ENCODE peak calls at places on chromosomes 7 and 10, in five cellular contexts. S is H9, D is neuronal stem cell, Q is trophoblast cell, I is H1. X is an unnamed sample.

GRCh38 chr10:105413997-105414396 is 772.9 kb downstream of the SORCS3 start:
- DNase-seq in D (no peak), S (no peak), I (no peak), Q (no peak), X (no peak)

GRCh38 chr10:58282615-58283014 is 13.7 kb downstream of the CISD1 start:
- DNase-seq in Q (peak), D (no peak), I (no peak), S (no peak), X (no peak)

GRCh38 chr10:64867501-64867962 is 1346.3 kb downstream of the REEP3 start:
- DNase-seq in Q (no peak), I (no peak), S (no peak), D (no peak), X (no peak)

GRCh38 chr10:93568105-93568390 is 1.6 kb downstream of the FFAR4 start:
- DNase-seq in D (no peak), I (no peak), Q (no peak), S (no peak), X (no peak)

GRCh38 chr10:110900983-110901382 is 18.0 kb downstream of the BBIP1 start:
- DNase-seq in D (no peak), S (no peak), I (no peak), Q (no peak), X (no peak)

GRCh38 chr7:76397409-76398183 is 11.9 kb downstream of the SSC4D start:
- DNase-seq in I (no peak), Q (peak), D (no peak), S (peak), X (no peak)

GRCh38 chr10:118092209-118092608 is 45.5 kb upstream of the RAB11FIP2 start:
- DNase-seq in I (no peak), Q (no peak), S (no peak), D (no peak), X (no peak)

GRCh38 chr10:119896937-119897336 is 4.4 kb downstream of the SEC23IP start:
- DNase-seq in I (no peak), Q (no peak), D (no peak), S (no peak), X (peak)

GRCh38 chr10:73899401-73899780 is 11.5 kb upstream of the PLAU start:
- DNase-seq in S (no peak), D (no peak), I (no peak), Q (peak), X (peak)

GRCh38 chr7:141551080-141551772 is at the start of gene AGK:
- DNase-seq in Q (peak), D (peak), S (peak), I (peak), X (peak)

GRCh38 chr7:143485091-143485490 is 7.4 kb downstream of the TAS2R41 start:
- DNase-seq in D (no peak), S (no peak), Q (no peak), I (no peak), X (no peak)

GRCh38 chr10:78175444-78175843 is 141.8 kb downstream of the RPS24 start:
- DNase-seq in Q (no peak), D (no peak), S (no peak), I (no peak), X (no peak)

GRCh38 chr10:123974406-123974805 is 82.8 kb upstream of the CPXM2 start:
- DNase-seq in I (no peak), S (no peak), Q (no peak), D (no peak), X (peak)

GRCh38 chr10:110411047-110411410 is 86.7 kb upstream of the DUSP5 start:
- DNase-seq in S (no peak), Q (no peak), I (no peak), D (no peak), X (no peak)

GRCh38 chr7:80981405-80981804 is 62.6 kb upstream of the SEMA3C start:
- DNase-seq in I (no peak), D (no peak), Q (no peak), S (no peak), X (no peak)

GRCh38 chr7:88401009-88401623 is 94.4 kb upstream of the STEAP4 start:
- DNase-seq in Q (no peak), I (no peak), S (no peak), D (no peak), X (no peak)

GRCh38 chr7:7554021-7554432 is 12.7 kb upstream of the MIOS start:
- DNase-seq in I (no peak), D (no peak), S (no peak), Q (no peak), X (no peak)

GRCh38 chr7:12111461-12112405 is 99.4 kb upstream of the TMEM106B start:
- DNase-seq in I (peak), S (peak), Q (no peak), D (peak), X (peak)

GRCh38 chr7:135843214-135843613 is 94.6 kb upstream of the FAM180A start:
- DNase-seq in S (no peak), Q (no peak), D (no peak), I (no peak), X (no peak)

GRCh38 chr7:22856437-22856836 is 33.8 kb upstream of the TOMM7 start:
- DNase-seq in Q (no peak), D (no peak), I (no peak), S (no peak), X (no peak)

GRCh38 chr10:19416164-19416563 is 367.6 kb downstream of the MALRD1 start:
- DNase-seq in I (no peak), Q (no peak), D (no peak), S (no peak), X (no peak)

GRCh38 chr10:34682580-34682979 is 132.5 kb downstream of the PARD3 start:
- DNase-seq in I (no peak), D (no peak), Q (peak), S (no peak), X (no peak)

GRCh38 chr7:132145466-132145865 is 430.8 kb downstream of the PLXNA4 start:
- DNase-seq in D (peak), I (no peak), Q (peak), S (no peak), X (peak)

GRCh38 chr10:69567920-69568319 is 5.3 kb downstream of the NEUROG3 start:
- DNase-seq in D (peak), Q (peak), S (peak), I (no peak), X (peak)

DNA sequence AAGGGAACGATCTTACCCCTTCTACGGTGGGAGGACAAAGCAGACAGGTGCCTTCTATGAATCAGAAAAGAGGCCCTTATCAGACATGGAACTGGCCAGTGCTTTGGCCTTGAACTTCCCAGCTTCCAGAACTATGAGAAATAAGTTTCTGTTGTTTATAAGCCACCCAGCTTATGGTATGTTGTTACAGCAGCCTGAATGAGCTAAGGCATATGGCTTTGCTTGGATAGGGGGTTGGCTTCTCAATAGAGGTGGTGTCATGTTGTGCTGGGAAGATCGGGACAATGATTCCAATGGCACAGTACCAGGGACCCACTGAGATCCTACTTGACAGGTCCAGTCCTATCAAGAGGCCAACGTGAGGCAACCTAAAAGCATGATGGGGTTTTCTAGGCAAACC is 183.4 kb upstream of the BMPER start:
- DNase-seq in D (no peak), S (no peak), Q (no peak), I (no peak), X (no peak)
- H2BK12ac ChIP-seq in D (no peak), S (no peak), Q (peak), I (no peak), X (peak)

DNA sequence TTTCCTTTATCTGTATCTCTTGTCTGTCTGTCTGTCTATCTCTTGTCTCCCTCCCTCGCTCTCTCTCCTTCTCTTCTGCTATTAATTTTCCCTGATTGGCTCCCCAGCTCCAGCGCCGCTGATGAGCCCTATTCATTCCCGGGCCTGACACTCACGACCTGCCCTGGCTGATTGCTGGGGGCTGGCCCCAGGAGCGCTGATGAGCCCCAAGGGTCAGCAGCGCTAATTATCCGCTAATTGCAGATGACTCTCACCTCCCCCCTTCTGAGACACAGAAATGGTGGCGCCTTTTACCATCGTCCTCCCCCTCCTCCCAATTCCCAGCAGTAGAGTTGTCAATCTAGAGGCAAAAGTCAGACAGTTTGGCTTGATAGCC is 1.3 kb upstream of the GBX1 start:
- DNase-seq in I (no peak), S (no peak), Q (no peak), D (peak), X (no peak)
- H4K8ac ChIP-seq in I (no peak), S (no peak), Q (no peak), D (no peak), X (no peak)

DNA sequence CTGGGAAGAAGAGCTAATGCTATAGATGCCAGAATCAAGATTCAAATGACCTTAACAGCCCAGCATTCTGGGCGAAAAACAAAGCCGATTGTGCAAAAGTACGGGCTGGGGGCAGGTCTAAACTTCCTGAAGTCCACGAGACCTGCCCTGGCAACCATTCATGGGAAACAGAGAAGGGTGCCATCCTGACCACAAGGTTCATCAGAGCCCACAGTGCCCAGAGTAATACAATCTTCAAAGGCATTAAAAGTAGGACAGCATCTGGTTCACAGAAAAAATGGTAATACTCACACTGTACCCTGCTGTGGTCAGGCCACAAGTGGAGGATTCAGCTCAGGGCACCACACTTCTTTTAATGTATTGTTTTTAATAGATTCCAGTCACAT is 36.1 kb downstream of the SORBS1 start:
- DNase-seq in Q (no peak), D (no peak), S (no peak), I (no peak), X (no peak)
- H2BK12ac ChIP-seq in Q (no peak), D (no peak), S (no peak), I (no peak), X (no peak)

DNA sequence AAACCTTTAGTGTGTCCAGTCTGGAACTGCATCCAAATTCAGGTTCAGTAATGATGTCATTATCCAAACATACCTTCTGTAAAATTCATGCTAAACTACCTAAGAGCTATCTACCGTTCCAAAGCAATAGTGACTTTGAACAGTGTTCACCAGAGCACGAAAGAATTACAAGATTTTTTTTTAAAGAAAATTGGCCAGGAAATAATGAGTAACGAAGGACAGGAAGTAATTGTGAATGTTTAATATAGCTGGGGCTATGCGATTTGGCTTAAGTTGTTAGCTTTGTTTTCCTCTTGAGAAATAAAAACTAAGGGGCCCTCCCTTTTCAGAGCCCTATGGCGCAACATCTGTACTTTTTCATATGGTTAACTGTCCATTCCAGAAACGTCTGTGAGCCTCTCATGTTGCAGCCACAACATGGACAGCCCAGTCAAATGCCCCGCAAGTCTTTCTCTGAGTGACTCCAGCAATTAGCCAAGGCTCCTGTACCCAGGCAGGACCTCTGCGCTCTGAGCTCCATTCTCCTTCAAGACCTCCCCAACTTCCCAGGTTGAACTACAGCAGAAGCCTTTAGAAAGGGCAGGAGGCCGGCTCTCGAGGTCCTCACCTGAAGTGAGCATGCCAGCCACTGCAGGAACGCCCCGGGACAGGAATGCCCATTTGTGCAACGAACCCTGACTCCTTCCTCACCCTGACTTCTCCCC is 622 bp upstream of the FAS start:
- DNase-seq in I (no peak), Q (no peak), D (no peak), S (no peak), X (peak)
- H4K8ac ChIP-seq in I (no peak), Q (no peak), D (no peak), S (no peak), X (peak)

GRCh38 chr10:133420028-133420427 is 4.4 kb downstream of the SPRN start:
- DNase-seq in I (no peak), Q (no peak), S (no peak), D (no peak), X (no peak)

GRCh38 chr10:133421336-133422222 is 2.8 kb downstream of the SPRN start:
- DNase-seq in D (no peak), S (peak), I (no peak), Q (no peak), X (no peak)

GRCh38 chr10:133419211-133419950 is 5.0 kb downstream of the SPRN start:
- DNase-seq in Q (no peak), I (no peak), D (no peak), S (peak), X (no peak)

GRCh38 chr10:133422223-133422820 is 2.1 kb downstream of the SPRN start:
- DNase-seq in D (no peak), I (no peak), Q (no peak), S (peak), X (no peak)

GRCh38 chr10:133420579-133420978 is 3.8 kb downstream of the SPRN start:
- DNase-seq in Q (no peak), S (peak), D (no peak), I (no peak), X (no peak)
- H2BK12ac ChIP-seq in Q (no peak), S (no peak), D (no peak), I (no peak), X (no peak)

DNA sequence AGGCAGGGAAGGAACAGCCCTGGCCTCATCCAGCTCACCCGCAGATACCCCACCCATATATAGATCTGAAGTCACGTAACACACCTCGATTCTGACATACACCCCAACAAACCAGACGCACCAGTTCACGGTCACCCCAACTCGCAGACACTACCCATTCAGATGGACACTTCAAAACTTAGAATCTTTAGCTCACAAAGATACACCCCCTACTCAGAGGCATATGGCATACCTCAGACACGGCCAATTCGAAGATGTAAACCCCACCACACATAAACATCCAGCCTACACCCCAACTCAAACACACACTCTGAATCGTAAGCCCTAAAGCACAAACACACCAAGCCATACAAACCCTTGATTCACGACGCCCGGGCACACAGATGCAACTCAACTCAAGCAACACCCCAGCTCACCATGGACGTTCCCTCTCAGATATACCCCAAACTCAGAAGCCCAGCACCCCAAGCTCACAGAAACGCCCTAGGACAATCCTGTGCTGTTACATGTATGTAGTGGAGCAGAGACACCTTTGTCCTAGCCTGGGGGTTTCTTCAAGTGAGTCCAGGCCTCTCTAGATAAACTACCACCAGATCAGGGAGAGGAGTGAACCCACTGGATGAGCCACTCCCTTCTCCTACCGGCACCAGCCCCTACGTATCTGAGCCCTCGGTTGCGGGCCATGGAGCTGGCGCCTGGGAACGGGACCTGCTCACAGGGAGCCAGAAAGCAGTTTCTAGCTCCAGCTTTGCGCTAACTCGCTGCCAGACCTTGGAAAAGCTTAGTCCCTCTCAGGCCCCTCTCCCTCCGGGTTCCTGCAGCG is 8.8 kb downstream of the PSD start:
- DNase-seq in I (no peak), S (peak), Q (no peak), D (no peak), X (peak)
- H4K8ac ChIP-seq in I (peak), S (no peak), Q (no peak), D (no peak), X (peak)

X was measured in mesenchymal stem cell.